ENCODE peak calls at places on chromosomes 11 and 22, in nine cellular contexts. S, F, J, I, X, N, P, Q and W are unnamed samples.

GRCh38 chr11:8225589-8226036 is 38.1 kb downstream of the LMO1 start:
- DNase-seq in S (peak; percentile 88), F (peak; percentile 66), J (no peak), I (peak; percentile 90), X (peak; percentile 61), N (peak; percentile 70), P (peak; percentile 97), Q (peak; percentile 86), W (peak; percentile 6)

GRCh38 chr22:47299211-47299878 is 536.9 kb downstream of the TBC1D22A start:
- DNase-seq in S (no peak), F (no peak), J (no peak), I (no peak), X (no peak), N (no peak), P (no peak), Q (no peak), W (no peak)

GRCh38 chr11:115929618-115930129 is 425.5 kb upstream of the CADM1 start:
- DNase-seq in S (no peak), F (no peak), J (no peak), I (no peak), X (no peak), N (no peak), P (no peak), Q (no peak), W (no peak)

GRCh38 chr11:87281496-87281895 is 243.8 kb downstream of the TMEM135 start:
- DNase-seq in S (peak; percentile 60), F (no peak), J (peak; percentile 28), I (no peak), X (peak; percentile 94), N (peak; percentile 70), P (no peak), Q (no peak), W (no peak)

GRCh38 chr22:46340676-46341075 is 5.2 kb downstream of the TRMU start:
- DNase-seq in S (no peak), F (no peak), J (no peak), I (no peak), X (no peak), N (no peak), P (no peak), Q (no peak), W (no peak)

GRCh38 chr22:22756109-22756508 is 111.7 kb downstream of the GGTLC2 start:
- DNase-seq in S (no peak), F (no peak), J (no peak), I (no peak), X (no peak), N (no peak), P (no peak), Q (no peak), W (no peak)

GRCh38 chr11:43548921-43549320 is 131.6 kb upstream of the HSD17B12 start:
- DNase-seq in S (no peak), F (no peak), J (no peak), I (no peak), X (no peak), N (no peak), P (no peak), Q (no peak), W (no peak)

GRCh38 chr11:128022007-128022368 is 565.4 kb downstream of the ETS1 start:
- DNase-seq in S (no peak), F (no peak), J (peak; percentile 51), I (no peak), X (peak; percentile 53), N (peak; percentile 39), P (no peak), Q (no peak), W (no peak)

GRCh38 chr11:96279421-96280290 is 63.3 kb downstream of the MAML2 start:
- DNase-seq in S (no peak), F (peak; percentile 46), J (peak; percentile 92), I (no peak), X (peak; percentile 38), N (peak; percentile 84), P (no peak), Q (no peak), W (no peak)

GRCh38 chr11:69994810-69995209 is 83.3 kb upstream of the ANO1 start:
- DNase-seq in S (no peak), F (no peak), J (no peak), I (no peak), X (no peak), N (no peak), P (no peak), Q (no peak), W (no peak)

GRCh38 chr22:50577987-50578775 is at the start of gene CPT1B:
- DNase-seq in S (no peak), F (no peak), J (no peak), I (no peak), X (peak; percentile 55), N (no peak), P (no peak), Q (no peak), W (no peak)

GRCh38 chr11:132864811-132865576 is 667.3 kb downstream of the OPCML start:
- DNase-seq in S (no peak), F (no peak), J (no peak), I (peak; percentile 68), X (no peak), N (no peak), P (peak; percentile 89), Q (no peak), W (no peak)

GRCh38 chr11:69573751-69574382 is 67.1 kb upstream of the CCND1 start:
- DNase-seq in S (no peak), F (no peak), J (no peak), I (no peak), X (no peak), N (no peak), P (no peak), Q (no peak), W (no peak)

GRCh38 chr22:25406510-25407210 is 157.8 kb upstream of the GRK3 start:
- DNase-seq in S (no peak), F (peak; percentile 34), J (no peak), I (peak; percentile 14), X (no peak), N (no peak), P (no peak), Q (no peak), W (no peak)

GRCh38 chr11:118139578-118139977 is 13.0 kb downstream of the SCN4B start:
- DNase-seq in S (no peak), F (no peak), J (no peak), I (no peak), X (no peak), N (no peak), P (no peak), Q (no peak), W (peak; percentile 66)

GRCh38 chr22:46011627-46012181 is 34.7 kb upstream of the WNT7B start:
- DNase-seq in S (no peak), F (no peak), J (no peak), I (no peak), X (no peak), N (no peak), P (no peak), Q (no peak), W (no peak)

GRCh38 chr11:73283316-73284035 is 11.3 kb downstream of the P2RY6 start:
- DNase-seq in S (no peak), F (no peak), J (peak; percentile 25), I (no peak), X (no peak), N (no peak), P (no peak), Q (no peak), W (no peak)

GRCh38 chr11:74487875-74488274 is 5.6 kb downstream of the LIPT2 start:
- DNase-seq in S (peak; percentile 55), F (no peak), J (no peak), I (peak; percentile 21), X (no peak), N (peak; percentile 59), P (no peak), Q (no peak), W (no peak)

GRCh38 chr11:214083-214482 is 6.6 kb downstream of the RIC8A start:
- DNase-seq in S (no peak), F (no peak), J (no peak), I (no peak), X (no peak), N (no peak), P (peak; percentile 35), Q (no peak), W (no peak)

GRCh38 chr11:72038491-72038890 is 39.8 kb downstream of the IL18BP start:
- DNase-seq in S (no peak), F (peak; percentile 73), J (peak; percentile 33), I (no peak), X (peak; percentile 89), N (peak; percentile 42), P (no peak), Q (no peak), W (no peak)

GRCh38 chr11:76152086-76152658 is 54.1 kb downstream of the WNT11 start:
- DNase-seq in S (peak; percentile 95), F (peak; percentile 94), J (peak; percentile 66), I (peak; percentile 90), X (peak; percentile 76), N (peak; percentile 94), P (peak; percentile 97), Q (peak; percentile 69), W (peak; percentile 28)
- H3K9ac ChIP-seq in S (peak overlapping the region; percentile 57), F (no peak overlapping the region), J (no peak overlapping the region), I (no peak overlapping the region), X (no peak overlapping the region), N (peak overlapping the region; percentile 18), P (no peak overlapping the region), Q (no peak overlapping the region), W (peak overlapping the region; percentile 54)

GRCh38 chr11:45181595-45182550 is 35.4 kb downstream of the PRDM11 start:
- DNase-seq in S (no peak), F (no peak), J (no peak), I (peak; percentile 13), X (no peak), N (no peak), P (no peak), Q (no peak), W (no peak)
- H3K4me3 ChIP-seq in S (no peak overlapping the region), F (no peak overlapping the region), J (no peak overlapping the region), I (no peak overlapping the region), X (no peak overlapping the region), N (no peak overlapping the region), P (no peak overlapping the region), Q (no peak overlapping the region), W (no peak overlapping the region)

DNA sequence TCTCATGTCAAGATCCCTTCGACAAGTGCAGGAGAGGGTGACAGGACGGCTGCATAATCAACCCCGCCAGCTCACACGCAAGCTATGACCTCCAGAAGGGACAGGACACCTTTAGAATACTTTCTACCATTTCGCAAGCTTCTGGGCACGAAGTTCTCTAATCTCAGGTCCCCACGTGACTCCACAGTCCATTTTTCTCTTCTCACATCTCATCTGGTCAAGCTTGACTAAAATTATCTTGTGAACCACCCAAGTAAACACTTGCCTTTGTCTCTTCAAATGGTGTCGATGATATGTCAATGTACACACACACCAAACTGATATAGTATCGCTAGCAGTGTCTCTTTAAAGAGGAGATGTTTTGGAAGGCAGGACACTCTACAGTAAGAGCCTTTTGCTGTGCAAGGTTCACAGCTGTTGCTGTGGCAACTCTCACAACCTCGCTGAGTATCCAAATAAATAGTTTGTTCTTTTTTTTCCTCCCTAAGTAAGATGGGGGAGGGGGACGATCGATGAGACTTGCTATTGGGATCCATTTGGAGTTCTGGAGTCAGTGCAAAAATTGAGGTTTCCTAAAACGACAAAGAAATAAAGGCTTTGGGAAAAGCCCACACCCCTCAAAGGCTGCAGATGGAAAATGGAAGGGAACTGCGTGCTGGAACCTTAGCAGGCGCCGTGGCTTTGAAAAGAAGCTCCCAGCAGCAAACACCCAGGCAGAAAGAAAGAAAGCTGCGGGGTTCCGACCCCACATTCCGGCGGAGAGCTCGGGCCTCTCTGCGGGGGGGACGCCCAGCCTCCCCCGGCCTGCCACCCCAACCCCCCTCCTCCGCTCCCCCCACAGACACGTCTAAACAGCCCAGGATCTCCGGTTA is 215.4 kb upstream of the UBASH3B start:
- DNase-seq in S (no peak), F (no peak), J (no peak), I (peak; percentile 79), X (peak; percentile 83), N (no peak), P (peak; percentile 89), Q (peak; percentile 48), W (no peak)
- H3K27ac ChIP-seq in S (no peak overlapping the region), F (no peak overlapping the region), J (no peak overlapping the region), I (no peak overlapping the region), X (peak overlapping the region; percentile 20), N (no peak overlapping the region), P (peak overlapping the region; percentile 93), Q (no peak overlapping the region), W (no peak overlapping the region)

GRCh38 chr11:1853376-1854131 is 670 bp downstream of the LSP1 start:
- DNase-seq in S (peak; percentile 55), F (no peak), J (no peak), I (no peak), X (no peak), N (no peak), P (no peak), Q (no peak), W (no peak)
- H3K9ac ChIP-seq in S (peak overlapping the region; percentile 83), F (peak overlapping the region; percentile 43), J (no peak overlapping the region), I (no peak overlapping the region), X (no peak overlapping the region), N (no peak overlapping the region), P (no peak overlapping the region), Q (peak overlapping the region; percentile 21), W (no peak overlapping the region)